ENCODE peak calls at places on chromosomes 3 and 15, in six cellular contexts. One of them, this sample, is unnamed.

GRCh38 chr3:123244128-123244527 is 42.4 kb downstream of the SEC22A start:
- DNase-seq in NCI-H187 treated with DMSO at 0.1 percent for 48 hours: no peak
- DNase-seq in GM04504: no peak
- DNase-seq in GM13976: no peak
- DNase-seq in amniotic stem cell: no peak
- DNase-seq in NCI-H1092 treated with DMSO at 0.1 percent for 48 hours: no peak
- DNase-seq in this sample: no peak

GRCh38 chr15:51322622-51323296 is 15.6 kb downstream of the CYP19A1 start:
- DNase-seq in GM04504: no peak
- DNase-seq in NCI-H1092 treated with DMSO at 0.1 percent for 48 hours: no peak
- DNase-seq in amniotic stem cell: no peak
- DNase-seq in NCI-H187 treated with DMSO at 0.1 percent for 48 hours: no peak
- DNase-seq in GM13976: no peak
- DNase-seq in this sample: no peak

GRCh38 chr15:25179673-25180511 is 225.1 kb downstream of the SNRPN start:
- DNase-seq in NCI-H1092 treated with DMSO at 0.1 percent for 48 hours: no peak
- DNase-seq in GM13976: no peak
- DNase-seq in GM04504: no peak
- DNase-seq in amniotic stem cell: no peak
- DNase-seq in NCI-H187 treated with DMSO at 0.1 percent for 48 hours: no peak
- DNase-seq in this sample: no peak

GRCh38 chr3:171813897-171814460 is 3.7 kb upstream of the PLD1 start:
- DNase-seq in NCI-H187 treated with DMSO at 0.1 percent for 48 hours: no peak
- DNase-seq in amniotic stem cell: no peak
- DNase-seq in NCI-H1092 treated with DMSO at 0.1 percent for 48 hours: no peak
- DNase-seq in GM13976: peak
- DNase-seq in GM04504: no peak
- DNase-seq in this sample: no peak

GRCh38 chr15:59492389-59493377 is 54.7 kb downstream of the FAM81A start:
- DNase-seq in GM04504: peak
- DNase-seq in GM13976: peak
- DNase-seq in NCI-H1092 treated with DMSO at 0.1 percent for 48 hours: peak
- DNase-seq in amniotic stem cell: peak
- DNase-seq in NCI-H187 treated with DMSO at 0.1 percent for 48 hours: no peak
- DNase-seq in this sample: peak

GRCh38 chr3:179474480-179474879 is 23.2 kb upstream of the GNB4 start:
- DNase-seq in GM04504: no peak
- DNase-seq in NCI-H187 treated with DMSO at 0.1 percent for 48 hours: no peak
- DNase-seq in NCI-H1092 treated with DMSO at 0.1 percent for 48 hours: no peak
- DNase-seq in amniotic stem cell: no peak
- DNase-seq in GM13976: no peak
- DNase-seq in this sample: no peak

GRCh38 chr3:187742351-187743171 is 2.7 kb downstream of the BCL6 start:
- DNase-seq in NCI-H1092 treated with DMSO at 0.1 percent for 48 hours: no peak
- DNase-seq in amniotic stem cell: no peak
- DNase-seq in GM13976: no peak
- DNase-seq in NCI-H187 treated with DMSO at 0.1 percent for 48 hours: no peak
- DNase-seq in GM04504: no peak
- DNase-seq in this sample: no peak

GRCh38 chr3:9316881-9317341 is 45.9 kb upstream of the THUMPD3 start:
- DNase-seq in NCI-H1092 treated with DMSO at 0.1 percent for 48 hours: no peak
- DNase-seq in GM04504: no peak
- DNase-seq in GM13976: no peak
- DNase-seq in amniotic stem cell: no peak
- DNase-seq in NCI-H187 treated with DMSO at 0.1 percent for 48 hours: no peak
- DNase-seq in this sample: no peak

GRCh38 chr3:64677961-64678716 is 9.7 kb downstream of the ADAMTS9 start:
- DNase-seq in amniotic stem cell: no peak
- DNase-seq in NCI-H1092 treated with DMSO at 0.1 percent for 48 hours: no peak
- DNase-seq in GM04504: no peak
- DNase-seq in NCI-H187 treated with DMSO at 0.1 percent for 48 hours: no peak
- DNase-seq in GM13976: no peak
- DNase-seq in this sample: no peak

GRCh38 chr15:89401636-89402252 is 67.1 kb upstream of the POLG start:
- DNase-seq in GM04504: no peak
- DNase-seq in NCI-H1092 treated with DMSO at 0.1 percent for 48 hours: no peak
- DNase-seq in NCI-H187 treated with DMSO at 0.1 percent for 48 hours: no peak
- DNase-seq in GM13976: no peak
- DNase-seq in amniotic stem cell: peak
- DNase-seq in this sample: no peak

GRCh38 chr3:118199044-118199443 is 835.6 kb downstream of the IGSF11 start:
- DNase-seq in NCI-H1092 treated with DMSO at 0.1 percent for 48 hours: no peak
- DNase-seq in NCI-H187 treated with DMSO at 0.1 percent for 48 hours: no peak
- DNase-seq in GM13976: no peak
- DNase-seq in amniotic stem cell: no peak
- DNase-seq in GM04504: no peak
- DNase-seq in this sample: no peak

GRCh38 chr15:78049691-78050440 is 27.6 kb downstream of the TBC1D2B start:
- DNase-seq in GM13976: peak
- DNase-seq in GM04504: peak
- DNase-seq in amniotic stem cell: peak
- DNase-seq in NCI-H1092 treated with DMSO at 0.1 percent for 48 hours: no peak
- DNase-seq in NCI-H187 treated with DMSO at 0.1 percent for 48 hours: no peak
- DNase-seq in this sample: no peak

GRCh38 chr15:51970981-51971352 is 611 bp downstream of the LEO1 start:
- DNase-seq in GM04504: no peak
- DNase-seq in NCI-H1092 treated with DMSO at 0.1 percent for 48 hours: no peak
- DNase-seq in NCI-H187 treated with DMSO at 0.1 percent for 48 hours: no peak
- DNase-seq in amniotic stem cell: no peak
- DNase-seq in GM13976: peak
- DNase-seq in this sample: no peak

GRCh38 chr3:141737828-141738635 is at the start of gene RNF7:
- DNase-seq in amniotic stem cell: peak
- DNase-seq in NCI-H1092 treated with DMSO at 0.1 percent for 48 hours: peak
- DNase-seq in GM04504: peak
- DNase-seq in GM13976: peak
- DNase-seq in NCI-H187 treated with DMSO at 0.1 percent for 48 hours: peak
- DNase-seq in this sample: peak

GRCh38 chr3:158794936-158795518 is 6.8 kb upstream of the MFSD1 start:
- DNase-seq in GM04504: no peak
- DNase-seq in GM13976: no peak
- DNase-seq in NCI-H187 treated with DMSO at 0.1 percent for 48 hours: no peak
- DNase-seq in NCI-H1092 treated with DMSO at 0.1 percent for 48 hours: peak
- DNase-seq in amniotic stem cell: peak
- DNase-seq in this sample: peak

GRCh38 chr15:52018693-52019393 is at the start of gene MAPK6:
- DNase-seq in GM04504: peak
- DNase-seq in amniotic stem cell: peak
- DNase-seq in GM13976: peak
- DNase-seq in NCI-H187 treated with DMSO at 0.1 percent for 48 hours: no peak
- DNase-seq in NCI-H1092 treated with DMSO at 0.1 percent for 48 hours: peak
- DNase-seq in this sample: peak

GRCh38 chr15:76363251-76363650 is 26.7 kb downstream of the ISL2 start:
- DNase-seq in GM13976: no peak
- DNase-seq in GM04504: no peak
- DNase-seq in amniotic stem cell: no peak
- DNase-seq in NCI-H187 treated with DMSO at 0.1 percent for 48 hours: no peak
- DNase-seq in NCI-H1092 treated with DMSO at 0.1 percent for 48 hours: no peak
- DNase-seq in this sample: no peak

GRCh38 chr15:72991026-72991425 is 61.2 kb upstream of the NEO1 start:
- DNase-seq in amniotic stem cell: no peak
- DNase-seq in NCI-H187 treated with DMSO at 0.1 percent for 48 hours: no peak
- DNase-seq in NCI-H1092 treated with DMSO at 0.1 percent for 48 hours: no peak
- DNase-seq in GM13976: no peak
- DNase-seq in GM04504: peak
- DNase-seq in this sample: no peak

GRCh38 chr3:72567976-72568560 is 280.2 kb downstream of the SHQ1 start:
- DNase-seq in NCI-H1092 treated with DMSO at 0.1 percent for 48 hours: peak
- DNase-seq in amniotic stem cell: no peak
- DNase-seq in GM04504: no peak
- DNase-seq in NCI-H187 treated with DMSO at 0.1 percent for 48 hours: no peak
- DNase-seq in GM13976: no peak
- DNase-seq in this sample: no peak

GRCh38 chr3:150451329-150452084 is 43.4 kb downstream of the TSC22D2 start:
- DNase-seq in GM13976: no peak
- DNase-seq in GM04504: no peak
- DNase-seq in NCI-H187 treated with DMSO at 0.1 percent for 48 hours: no peak
- DNase-seq in NCI-H1092 treated with DMSO at 0.1 percent for 48 hours: no peak
- DNase-seq in amniotic stem cell: no peak
- DNase-seq in this sample: no peak

GRCh38 chr3:105367063-105367405 is 325 bp downstream of the ALCAM start:
- DNase-seq in GM13976: peak
- DNase-seq in NCI-H187 treated with DMSO at 0.1 percent for 48 hours: no peak
- DNase-seq in amniotic stem cell: no peak
- DNase-seq in NCI-H1092 treated with DMSO at 0.1 percent for 48 hours: no peak
- DNase-seq in GM04504: no peak
- DNase-seq in this sample: peak

GRCh38 chr15:71708052-71708432 is 102.3 kb upstream of the NR2E3 start:
- DNase-seq in NCI-H187 treated with DMSO at 0.1 percent for 48 hours: no peak
- DNase-seq in amniotic stem cell: no peak
- DNase-seq in GM13976: no peak
- DNase-seq in NCI-H1092 treated with DMSO at 0.1 percent for 48 hours: no peak
- DNase-seq in GM04504: no peak
- DNase-seq in this sample: no peak

GRCh38 chr3:49718419-49719213 is 868 bp downstream of the AMIGO3 start:
- DNase-seq in GM13976: no peak
- DNase-seq in GM04504: no peak
- DNase-seq in amniotic stem cell: no peak
- DNase-seq in NCI-H1092 treated with DMSO at 0.1 percent for 48 hours: no peak
- DNase-seq in NCI-H187 treated with DMSO at 0.1 percent for 48 hours: no peak
- DNase-seq in this sample: no peak

GRCh38 chr3:10918011-10918410 is 74.5 kb upstream of the SLC6A1 start:
- DNase-seq in NCI-H1092 treated with DMSO at 0.1 percent for 48 hours: no peak
- DNase-seq in GM04504: no peak
- DNase-seq in GM13976: no peak
- DNase-seq in amniotic stem cell: no peak
- DNase-seq in NCI-H187 treated with DMSO at 0.1 percent for 48 hours: no peak
- DNase-seq in this sample: no peak

GRCh38 chr15:76514292-76514691 is 177.7 kb downstream of the ISL2 start:
- DNase-seq in amniotic stem cell: no peak
- DNase-seq in GM04504: no peak
- DNase-seq in NCI-H1092 treated with DMSO at 0.1 percent for 48 hours: peak
- DNase-seq in NCI-H187 treated with DMSO at 0.1 percent for 48 hours: no peak
- DNase-seq in GM13976: no peak
- DNase-seq in this sample: no peak

GRCh38 chr3:4994144-4994730 is 15.0 kb downstream of the BHLHE40 start:
- DNase-seq in amniotic stem cell: no peak
- DNase-seq in NCI-H187 treated with DMSO at 0.1 percent for 48 hours: no peak
- DNase-seq in GM13976: no peak
- DNase-seq in GM04504: no peak
- DNase-seq in NCI-H1092 treated with DMSO at 0.1 percent for 48 hours: no peak
- DNase-seq in this sample: no peak